ENCODE peak calls at places on chromosomes 6 and 20, in six cellular contexts. T is A673, M is adrenal gland, L is spleen, O is MM.1S, K is psoas muscle. U is an unnamed sample.

GRCh38 chr6:57064809-57065208 is 18.3 kb downstream of the KIAA1586 start:
- DNase-seq in T (no peak), M (no peak), L (no peak), O (no peak), K (no peak), U (no peak)

GRCh38 chr6:137266032-137266586 is 46.9 kb upstream of the IFNGR1 start:
- DNase-seq in T (no peak), M (no peak), L (no peak), O (no peak), K (no peak), U (no peak)

GRCh38 chr6:144064402-144064830 is 31.0 kb downstream of the SF3B5 start:
- DNase-seq in T (peak; percentile 44), M (peak; percentile 36), L (peak; percentile 94), O (no peak), K (peak; percentile 40), U (peak; percentile 84)

GRCh38 chr20:34124469-34125249 is 12.6 kb upstream of the EIF2S2 start:
- DNase-seq in T (no peak), M (no peak), L (no peak), O (peak; percentile 35), K (no peak), U (no peak)

GRCh38 chr6:72748759-72749158 is 126.9 kb downstream of the KCNQ5 start:
- DNase-seq in T (peak; percentile 90), M (no peak), L (no peak), O (no peak), K (no peak), U (no peak)

GRCh38 chr20:38094373-38094775 is 60.8 kb downstream of the RPRD1B start:
- DNase-seq in T (peak; percentile 83), M (peak; percentile 81), L (no peak), O (peak; percentile 12), K (peak; percentile 65), U (no peak)

GRCh38 chr20:4736875-4737274 is 15.2 kb downstream of the PRND start:
- DNase-seq in T (no peak), M (peak; percentile 39), L (no peak), O (no peak), K (no peak), U (no peak)

GRCh38 chr6:149409617-149410016 is 9.6 kb downstream of the SUMO4 start:
- DNase-seq in T (no peak), M (no peak), L (no peak), O (no peak), K (no peak), U (no peak)

GRCh38 chr20:44271915-44272663 is 25.0 kb downstream of the GDAP1L1 start:
- DNase-seq in T (peak; percentile 47), M (no peak), L (no peak), O (no peak), K (no peak), U (no peak)

GRCh38 chr6:37575221-37575620 is 75.5 kb upstream of the CCDC167 start:
- DNase-seq in T (no peak), M (no peak), L (no peak), O (no peak), K (no peak), U (no peak)

GRCh38 chr20:34713194-34713943 is 9.2 kb downstream of the TP53INP2 start:
- DNase-seq in T (peak; percentile 90), M (peak; percentile 91), L (no peak), O (no peak), K (no peak), U (no peak)

GRCh38 chr6:103707596-103708325 is 1152.0 kb downstream of the HACE1 start:
- DNase-seq in T (no peak), M (no peak), L (no peak), O (no peak), K (no peak), U (no peak)

GRCh38 chr6:94130458-94130857 is 711.1 kb upstream of the EPHA7 start:
- DNase-seq in T (no peak), M (no peak), L (no peak), O (no peak), K (no peak), U (no peak)

GRCh38 chr20:7113577-7114466 is 346.3 kb downstream of the BMP2 start:
- DNase-seq in T (peak; percentile 33), M (peak; percentile 18), L (no peak), O (peak; percentile 48), K (peak; percentile 14), U (no peak)

GRCh38 chr6:23445157-23445710 is 680.8 kb upstream of the NRSN1 start:
- DNase-seq in T (no peak), M (no peak), L (no peak), O (no peak), K (no peak), U (no peak)

GRCh38 chr6:20402181-20403079 is 751 bp downstream of the E2F3 start:
- DNase-seq in T (peak; percentile 68), M (peak; percentile 67), L (peak; percentile 93), O (peak; percentile 30), K (peak; percentile 40), U (peak; percentile 84)

GRCh38 chr6:161211380-161212035 is 62.4 kb downstream of the AGPAT4 start:
- DNase-seq in T (no peak), M (no peak), L (no peak), O (no peak), K (no peak), U (no peak)
- H3K4me1 ChIP-seq in T (no peaks in the 10 kb centered on the region), M (no peaks in the 10 kb centered on the region), L (no peaks in the 10 kb centered on the region), O (no peaks in the 10 kb centered on the region), K (no peaks in the 10 kb centered on the region), U (no peaks in the 10 kb centered on the region)

DNA sequence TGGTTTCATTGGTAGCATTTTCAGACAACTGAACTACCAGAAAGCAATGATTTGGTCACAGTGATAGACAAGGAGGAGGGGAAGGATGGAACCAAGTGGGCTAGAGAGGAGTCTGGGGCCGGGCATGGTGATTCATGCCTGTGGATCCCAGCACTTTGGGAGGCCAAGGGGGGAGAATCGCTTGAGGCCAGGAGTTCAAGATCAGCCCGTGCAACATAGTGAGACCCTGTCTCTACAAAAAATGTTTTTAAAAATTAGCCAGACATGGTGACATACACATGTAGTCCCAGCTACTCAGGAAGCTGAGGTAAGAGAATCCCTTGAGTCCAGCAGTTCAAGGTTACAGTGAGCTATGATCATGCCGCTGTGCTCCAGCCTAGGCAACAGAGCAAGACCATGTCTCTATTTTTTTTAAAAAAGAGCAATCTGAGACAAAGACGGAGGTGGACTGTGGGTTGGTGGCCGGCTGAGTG is 70.6 kb downstream of the SYCP2L start:
- DNase-seq in T (no peak), M (no peak), L (no peak), O (no peak), K (no peak), U (no peak)
- H3K4me3 ChIP-seq in T (no peak overlapping the region), M (no peak overlapping the region), L (no peak overlapping the region), O (no peak overlapping the region), K (no peak overlapping the region), U (no peak overlapping the region)

GRCh38 chr6:133314951-133315350 is 73.8 kb downstream of the EYA4 start:
- DNase-seq in T (no peak), M (no peak), L (no peak), O (no peak), K (no peak), U (no peak)

GRCh38 chr6:133312006-133312405 is 70.8 kb downstream of the EYA4 start:
- DNase-seq in T (no peak), M (no peak), L (no peak), O (no peak), K (no peak), U (no peak)

GRCh38 chr6:133309579-133309978 is 68.4 kb downstream of the EYA4 start:
- DNase-seq in T (no peak), M (no peak), L (no peak), O (no peak), K (no peak), U (no peak)

GRCh38 chr6:133315811-133316210 is 74.7 kb downstream of the EYA4 start:
- DNase-seq in T (no peak), M (no peak), L (no peak), O (no peak), K (no peak), U (no peak)

GRCh38 chr6:133313068-133313467 is 71.9 kb downstream of the EYA4 start:
- DNase-seq in T (peak; percentile 5), M (no peak), L (no peak), O (no peak), K (no peak), U (no peak)
- H3K4me1 ChIP-seq in T (no peaks in the 10 kb centered on the region), M (no peaks in the 10 kb centered on the region), L (no peaks in the 10 kb centered on the region), O (no peaks in the 10 kb centered on the region), K (peaks cover 66% of the 10 kb centered on the region), U (no peaks in the 10 kb centered on the region)

GRCh38 chr6:156970595-156971112 is 193.5 kb downstream of the ARID1B start:
- DNase-seq in T (no peak), M (no peak), L (no peak), O (no peak), K (no peak), U (no peak)
- H3K4me3 ChIP-seq in T (no peak overlapping the region), M (no peak overlapping the region), L (no peak overlapping the region), O (no peak overlapping the region), K (no peak overlapping the region), U (no peak overlapping the region)

GRCh38 chr6:136094812-136095211 is 155.3 kb downstream of the MTFR2 start:
- DNase-seq in T (no peak), M (no peak), L (no peak), O (no peak), K (no peak), U (no peak)

GRCh38 chr6:136095961-136096360 is 154.2 kb downstream of the MTFR2 start:
- DNase-seq in T (no peak), M (no peak), L (no peak), O (no peak), K (peak; percentile 24), U (no peak)

GRCh38 chr6:136092897-136093296 is 157.2 kb downstream of the MTFR2 start:
- DNase-seq in T (no peak), M (no peak), L (no peak), O (no peak), K (no peak), U (no peak)

GRCh38 chr6:136090929-136091328 is 159.2 kb downstream of the MTFR2 start:
- DNase-seq in T (no peak), M (no peak), L (no peak), O (no peak), K (no peak), U (no peak)

GRCh38 chr6:136093835-136094234 is 156.3 kb downstream of the MTFR2 start:
- DNase-seq in T (no peak), M (no peak), L (no peak), O (no peak), K (no peak), U (no peak)
- H3K4me1 ChIP-seq in T (no peaks in the 10 kb centered on the region), M (peaks cover 5% of the 10 kb centered on the region), L (no peaks in the 10 kb centered on the region), O (no peaks in the 10 kb centered on the region), K (peaks cover 5% of the 10 kb centered on the region), U (no peaks in the 10 kb centered on the region)

U was measured in aorta.